ENCODE peak calls at places on chromosomes 7 and 10, in five cellular contexts. One of them, this sample, is unnamed.

GRCh38 chr10:47049056-47049851 is 138.0 kb downstream of the PTPN20 start:
- DNase-seq in erythroblast: no peak
- DNase-seq in activated CD8-positive, alpha-beta memory T cell treated with anti-CD3 and anti-CD28 coated beads for 48 hours: no peak
- DNase-seq in GM19239: no peak
- DNase-seq in NCI-H69: no peak
- DNase-seq in this sample: no peak

GRCh38 chr10:34598972-34599371 is 216.1 kb downstream of the PARD3 start:
- DNase-seq in erythroblast: no peak
- DNase-seq in activated CD8-positive, alpha-beta memory T cell treated with anti-CD3 and anti-CD28 coated beads for 48 hours: no peak
- DNase-seq in GM19239: no peak
- DNase-seq in NCI-H69: no peak
- DNase-seq in this sample: no peak

GRCh38 chr10:120516426-120516825 is 59.4 kb downstream of the PLPP4 start:
- DNase-seq in erythroblast: no peak
- DNase-seq in activated CD8-positive, alpha-beta memory T cell treated with anti-CD3 and anti-CD28 coated beads for 48 hours: no peak
- DNase-seq in GM19239: no peak
- DNase-seq in NCI-H69: no peak
- DNase-seq in this sample: peak; percentile 77

GRCh38 chr7:155692317-155692716 is 47.9 kb downstream of the RBM33 start:
- DNase-seq in erythroblast: no peak
- DNase-seq in activated CD8-positive, alpha-beta memory T cell treated with anti-CD3 and anti-CD28 coated beads for 48 hours: no peak
- DNase-seq in GM19239: no peak
- DNase-seq in NCI-H69: no peak
- DNase-seq in this sample: no peak

GRCh38 chr7:104231054-104232046 is 23.5 kb upstream of the ORC5 start:
- DNase-seq in erythroblast: peak; percentile 43
- DNase-seq in activated CD8-positive, alpha-beta memory T cell treated with anti-CD3 and anti-CD28 coated beads for 48 hours: no peak
- DNase-seq in GM19239: peak; percentile 48
- DNase-seq in NCI-H69: peak; percentile 78
- DNase-seq in this sample: peak; percentile 25

GRCh38 chr10:86955501-86956194 is 1.8 kb downstream of the MMRN2 start:
- DNase-seq in erythroblast: no peak
- DNase-seq in activated CD8-positive, alpha-beta memory T cell treated with anti-CD3 and anti-CD28 coated beads for 48 hours: no peak
- DNase-seq in GM19239: no peak
- DNase-seq in NCI-H69: no peak
- DNase-seq in this sample: no peak

GRCh38 chr7:151497306-151497871 is 22.3 kb downstream of the RHEB start:
- DNase-seq in erythroblast: no peak
- DNase-seq in activated CD8-positive, alpha-beta memory T cell treated with anti-CD3 and anti-CD28 coated beads for 48 hours: no peak
- DNase-seq in GM19239: no peak
- DNase-seq in NCI-H69: no peak
- DNase-seq in this sample: no peak

GRCh38 chr10:72719941-72720592 is 28.1 kb downstream of the MCU start:
- DNase-seq in erythroblast: no peak
- DNase-seq in activated CD8-positive, alpha-beta memory T cell treated with anti-CD3 and anti-CD28 coated beads for 48 hours: no peak
- DNase-seq in GM19239: no peak
- DNase-seq in NCI-H69: no peak
- DNase-seq in this sample: no peak

GRCh38 chr10:70714961-70715360 is 42.7 kb downstream of the ADAMTS14 start:
- DNase-seq in erythroblast: no peak
- DNase-seq in activated CD8-positive, alpha-beta memory T cell treated with anti-CD3 and anti-CD28 coated beads for 48 hours: no peak
- DNase-seq in GM19239: no peak
- DNase-seq in NCI-H69: no peak
- DNase-seq in this sample: no peak

GRCh38 chr10:60662917-60663614 is 115.2 kb upstream of the CDK1 start:
- DNase-seq in erythroblast: no peak
- DNase-seq in activated CD8-positive, alpha-beta memory T cell treated with anti-CD3 and anti-CD28 coated beads for 48 hours: no peak
- DNase-seq in GM19239: no peak
- DNase-seq in NCI-H69: peak; percentile 56
- DNase-seq in this sample: no peak

GRCh38 chr10:49348593-49348992 is 47.3 kb downstream of the DRGX start:
- DNase-seq in erythroblast: no peak
- DNase-seq in activated CD8-positive, alpha-beta memory T cell treated with anti-CD3 and anti-CD28 coated beads for 48 hours: no peak
- DNase-seq in GM19239: no peak
- DNase-seq in NCI-H69: no peak
- DNase-seq in this sample: no peak

GRCh38 chr10:97612386-97612785 is 20.9 kb downstream of the MORN4 start:
- DNase-seq in erythroblast: peak; percentile 35
- DNase-seq in activated CD8-positive, alpha-beta memory T cell treated with anti-CD3 and anti-CD28 coated beads for 48 hours: no peak
- DNase-seq in GM19239: no peak
- DNase-seq in NCI-H69: peak; percentile 36
- DNase-seq in this sample: peak; percentile 12

GRCh38 chr7:129466796-129467195 is 32.6 kb downstream of the STRIP2 start:
- DNase-seq in erythroblast: no peak
- DNase-seq in activated CD8-positive, alpha-beta memory T cell treated with anti-CD3 and anti-CD28 coated beads for 48 hours: no peak
- DNase-seq in GM19239: no peak
- DNase-seq in NCI-H69: no peak
- DNase-seq in this sample: no peak